ENCODE peak calls at places on chromosomes 4 and X, in four cellular contexts. Z is breast epithelium, M is stomach, V is spleen. B is an unnamed sample.

GRCh38 chr4:11376571-11376970 is 52.1 kb downstream of the HS3ST1 start:
- DNase-seq in Z (no peak), M (no peak), V (no peak), B (no peak)

GRCh38 chr4:78519962-78520361 is 31.6 kb upstream of the ANXA3 start:
- DNase-seq in Z (no peak), M (no peak), V (no peak), B (no peak)

GRCh38 chr4:17475481-17475880 is 36.4 kb downstream of the QDPR start:
- DNase-seq in Z (no peak), M (no peak), V (no peak), B (no peak)

GRCh38 chrX:55907968-55908607 is 190.5 kb downstream of the RRAGB start:
- DNase-seq in Z (peak), M (peak), V (peak), B (peak)

GRCh38 chr4:15738877-15739276 is 36.0 kb downstream of the BST1 start:
- DNase-seq in Z (no peak), M (no peak), V (no peak), B (no peak)

GRCh38 chr4:7425171-7425570 is 9.6 kb downstream of the PSAPL1 start:
- DNase-seq in Z (no peak), M (peak), V (peak), B (no peak)

GRCh38 chr4:81030617-81031388 is at the start of gene BMP3:
- DNase-seq in Z (no peak), M (no peak), V (peak), B (no peak)

GRCh38 chrX:39527045-39527444 is 570.7 kb downstream of the BCOR start:
- DNase-seq in Z (no peak), M (no peak), V (no peak), B (no peak)

GRCh38 chr4:152095701-152096070 is 334.9 kb upstream of the GATB start:
- DNase-seq in Z (no peak), M (no peak), V (no peak), B (no peak)

GRCh38 chr4:101304916-101305315 is 42.4 kb downstream of the PPP3CA start:
- DNase-seq in Z (no peak), M (no peak), V (no peak), B (no peak)

GRCh38 chr4:119731146-119731742 is 102.6 kb upstream of the PDE5A start:
- DNase-seq in Z (no peak), M (no peak), V (no peak), B (no peak)

GRCh38 chrX:15343075-15343476 is 7.8 kb upstream of the PIGA start:
- DNase-seq in Z (no peak), M (no peak), V (no peak), B (no peak)

GRCh38 chrX:37818031-37818430 is 29.3 kb downstream of the DYNLT3 start:
- DNase-seq in Z (no peak), M (no peak), V (no peak), B (no peak)

GRCh38 chrX:152988536-152989291 is 5.2 kb downstream of the PNMA5 start:
- DNase-seq in Z (no peak), M (no peak), V (no peak), B (no peak)

GRCh38 chr4:102551946-102552575 is 50.9 kb downstream of the NFKB1 start:
- DNase-seq in Z (no peak), M (no peak), V (no peak), B (no peak)

GRCh38 chr4:168720396-168720795 is 223.5 kb downstream of the PALLD start:
- DNase-seq in Z (no peak), M (no peak), V (no peak), B (no peak)

GRCh38 chr4:47763279-47763678 is 74.6 kb downstream of the CORIN start:
- DNase-seq in Z (no peak), M (no peak), V (no peak), B (no peak)

GRCh38 chr4:123788577-123788976 is 392.0 kb downstream of the SPRY1 start:
- DNase-seq in Z (no peak), M (no peak), V (no peak), B (no peak)

GRCh38 chr4:94895081-94895480 is 137.3 kb downstream of the BMPR1B start:
- DNase-seq in Z (no peak), M (no peak), V (no peak), B (no peak)

GRCh38 chr4:99934891-99935290 is 11.5 kb downstream of the DNAJB14 start:
- DNase-seq in Z (no peak), M (no peak), V (no peak), B (no peak)

GRCh38 chr4:1471443-1472147 is 65.4 kb upstream of the NKX1-1 start:
- DNase-seq in Z (peak), M (no peak), V (no peak), B (no peak)

GRCh38 chr4:69025999-69026387 is 70.3 kb upstream of the UGT2B7 start:
- DNase-seq in Z (no peak), M (no peak), V (no peak), B (no peak)

GRCh38 chrX:72061091-72061490 is 70.6 kb downstream of the RTL5 start:
- DNase-seq in Z (no peak), M (no peak), V (no peak), B (no peak)

GRCh38 chrX:41664307-41665299 is 24.2 kb upstream of the GPR34 start:
- DNase-seq in Z (no peak), M (no peak), V (no peak), B (no peak)

GRCh38 chrX:30215357-30215843 is at the start of gene MAGEB2:
- DNase-seq in Z (no peak), M (no peak), V (no peak), B (no peak)

GRCh38 chrX:97860206-97860605 is 976.5 kb downstream of the RPA4 start:
- DNase-seq in Z (no peak), M (no peak), V (no peak), B (no peak)

GRCh38 chrX:148380614-148381561 is 119.5 kb upstream of the AFF2 start:
- DNase-seq in Z (no peak), M (no peak), V (no peak), B (no peak)

GRCh38 chr4:78693777-78694456 is 82.2 kb upstream of the BMP2K start:
- DNase-seq in Z (no peak), M (no peak), V (no peak), B (no peak)

GRCh38 chr4:117588771-117589170 is 445.5 kb upstream of the NDST3 start:
- DNase-seq in Z (no peak), M (no peak), V (no peak), B (no peak)

GRCh38 chrX:38326086-38326485 is 1.2 kb downstream of the RPGR start:
- DNase-seq in Z (no peak), M (no peak), V (no peak), B (no peak)

GRCh38 chr4:8294036-8294435 is 24.5 kb downstream of the HTRA3 start:
- DNase-seq in Z (no peak), M (no peak), V (peak), B (no peak)

GRCh38 chr4:185145572-185145971 is 2.5 kb downstream of the SLC25A4 start:
- DNase-seq in Z (no peak), M (no peak), V (no peak), B (no peak)

GRCh38 chr4:147480891-147481576 is at the start of gene EDNRA:
- DNase-seq in Z (no peak), M (no peak), V (no peak), B (no peak)

GRCh38 chrX:8627796-8628195 is 104.1 kb downstream of the ANOS1 start:
- DNase-seq in Z (no peak), M (no peak), V (no peak), B (no peak)

GRCh38 chr4:15368906-15369305 is 58.9 kb upstream of the C1QTNF7 start:
- DNase-seq in Z (no peak), M (no peak), V (no peak), B (no peak)

GRCh38 chr4:52568351-52568750 is 90.8 kb downstream of the USP46 start:
- DNase-seq in Z (no peak), M (no peak), V (no peak), B (no peak)

GRCh38 chr4:6095023-6095817 is 77.0 kb upstream of the C4orf50 start:
- DNase-seq in Z (no peak), M (no peak), V (no peak), B (no peak)

GRCh38 chr4:10066704-10067651 is 45.7 kb upstream of the SLC2A9 start:
- DNase-seq in Z (no peak), M (no peak), V (no peak), B (no peak)
- TF ChIP-seq POLR2A in Z (no peak), M (no peak), V (no peak), B (no peak)

DNA sequence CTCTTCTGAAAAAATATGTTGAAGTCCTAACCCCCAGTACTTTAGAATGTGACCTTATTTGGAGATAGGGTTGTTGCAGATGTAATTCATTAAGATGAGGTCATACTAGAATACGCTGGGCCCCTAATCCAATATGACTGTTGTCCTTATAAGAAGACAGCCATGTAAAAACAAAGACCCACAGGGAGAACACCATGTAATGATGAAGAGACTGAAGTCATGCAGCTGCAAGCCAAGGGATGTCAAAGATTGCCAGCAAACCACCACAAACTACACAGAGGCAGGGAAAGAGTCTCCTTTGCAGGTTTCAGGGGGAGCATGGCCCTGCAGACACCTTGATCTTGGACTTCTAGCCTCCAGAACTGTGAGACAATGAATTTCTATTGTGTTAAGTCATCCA is 37.4 kb downstream of the CXorf58 start:
- DNase-seq in Z (no peak), M (no peak), V (no peak), B (no peak)
- TF ChIP-seq POLR2AphosphoS5 in Z (no peak), M (no peak), V (no peak), B (no peak)

GRCh38 chrX:54182194-54182863 is 725 bp downstream of the FAM120C start:
- DNase-seq in Z (peak), M (peak), V (peak), B (peak)
- TF ChIP-seq POLR2A in Z (no peak), M (no peak), V (no peak), B (peak)

GRCh38 chrX:14080031-14080430 is 50.3 kb upstream of the GEMIN8 start:
- DNase-seq in Z (no peak), M (no peak), V (no peak), B (no peak)
- TF ChIP-seq POLR2AphosphoS5 in Z (no peak), M (no peak), V (no peak), B (no peak)

DNA sequence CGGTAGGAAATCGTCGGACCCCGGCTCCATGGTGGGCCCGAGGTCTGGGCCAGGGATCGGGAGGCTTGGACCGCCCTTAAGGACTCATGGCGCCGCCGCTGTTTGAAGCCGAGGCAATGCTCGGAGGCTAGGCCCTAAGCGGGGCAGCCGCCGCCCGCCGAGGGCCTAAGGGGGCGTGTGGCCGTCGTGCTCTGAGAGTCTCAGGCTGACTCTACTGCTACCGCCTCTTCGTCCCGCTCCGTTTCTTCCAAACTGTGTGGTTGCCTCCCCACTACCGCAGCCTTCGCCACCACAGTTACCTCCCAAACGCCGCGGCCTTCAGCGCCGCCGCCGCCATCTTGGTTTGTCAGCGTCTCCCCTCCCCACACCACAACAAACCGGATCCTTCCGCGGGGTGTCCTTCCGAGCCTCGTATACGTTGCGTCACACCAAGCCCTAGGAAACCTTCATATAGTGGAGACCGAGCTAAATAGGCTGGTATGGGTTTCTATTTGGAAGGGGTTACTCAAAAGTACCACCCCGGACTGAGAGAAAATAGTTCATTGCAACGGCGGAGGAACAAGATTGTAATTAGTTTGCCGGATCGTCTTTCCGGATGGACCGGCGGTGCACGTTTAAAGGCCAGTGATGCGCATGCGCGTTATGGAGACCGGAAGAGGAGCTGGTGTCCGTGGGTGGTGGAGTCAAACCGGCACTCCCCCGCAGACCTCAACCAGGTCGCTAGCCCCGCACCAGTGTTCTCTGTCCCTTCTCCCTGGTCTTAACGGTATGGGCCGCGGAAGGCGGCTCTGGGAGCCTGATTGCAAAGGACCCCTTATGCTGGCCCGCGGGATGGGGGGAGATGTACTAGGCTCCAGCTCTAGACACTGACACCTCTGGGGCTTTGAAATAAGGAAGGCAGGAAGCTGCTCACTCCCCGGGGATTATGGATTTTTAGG is at the start of gene KDM5C:
- DNase-seq in Z (peak), M (peak), V (peak), B (peak)
- TF ChIP-seq POLR2A in Z (peak), M (no peak), V (peak), B (peak)

GRCh38 chr4:139555705-139556070 is 331 bp downstream of the SETD7 start:
- DNase-seq in Z (peak), M (peak), V (no peak), B (no peak)

GRCh38 chr4:139556071-139556734 is at the start of gene SETD7:
- DNase-seq in Z (peak), M (peak), V (peak), B (peak)

GRCh38 chr4:139553751-139554670 is 2.0 kb downstream of the SETD7 start:
- DNase-seq in Z (no peak), M (no peak), V (no peak), B (no peak)

GRCh38 chr4:139555073-139555704 is 830 bp downstream of the SETD7 start:
- DNase-seq in Z (peak), M (peak), V (peak), B (peak)

DNA sequence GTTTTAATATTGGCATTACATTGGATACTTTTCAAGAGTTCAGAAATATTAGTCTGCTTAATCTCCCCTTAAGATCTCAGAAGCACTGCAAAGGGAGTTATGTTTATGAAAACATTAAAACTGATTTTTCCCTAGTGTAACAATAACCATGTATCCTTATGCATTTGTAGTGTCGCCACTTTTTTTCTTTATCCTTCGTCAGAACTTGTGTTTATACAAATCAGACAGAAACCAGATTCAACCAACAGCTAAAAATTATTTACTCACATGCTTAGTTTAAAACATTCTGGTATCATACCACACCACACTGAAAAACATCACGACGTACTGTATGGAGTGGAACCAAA is 1.3 kb downstream of the SETD7 start:
- DNase-seq in Z (no peak), M (no peak), V (no peak), B (no peak)
- TF ChIP-seq POLR2AphosphoS5 in Z (no peak), M (no peak), V (no peak), B (no peak)

GRCh38 chrX:66162331-66162822 is 1.7 kb upstream of the HEPH start:
- DNase-seq in Z (no peak), M (no peak), V (no peak), B (no peak)
- TF ChIP-seq POLR2A in Z (no peak), M (no peak), V (no peak), B (no peak)

DNA sequence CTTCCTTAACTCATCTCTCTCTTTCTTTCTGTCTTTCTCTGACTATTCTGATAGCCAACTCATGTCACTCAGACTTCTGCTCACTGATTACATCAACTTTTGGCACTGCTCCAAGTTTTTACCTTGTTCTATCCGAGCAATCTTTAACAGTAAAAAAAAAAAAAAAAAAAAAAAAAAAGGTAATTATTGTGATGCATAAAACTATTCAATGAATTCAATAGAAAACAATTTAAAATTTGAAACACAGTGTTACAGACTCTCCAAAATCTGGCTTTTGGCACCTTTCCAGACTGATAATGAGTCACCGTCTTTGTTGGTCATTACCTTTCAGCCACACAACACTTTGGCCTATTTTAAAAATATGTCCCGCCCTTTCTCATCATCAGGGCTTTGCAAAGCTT is 229.5 kb downstream of the GALNTL6 start:
- DNase-seq in Z (no peak), M (no peak), V (no peak), B (no peak)
- TF ChIP-seq POLR2AphosphoS5 in Z (no peak), M (no peak), V (no peak), B (no peak)

GRCh38 chrX:54043696-54044125 is 562 bp downstream of the PHF8 start:
- DNase-seq in Z (peak), M (peak), V (peak), B (peak)

GRCh38 chrX:54043084-54043483 is 1.2 kb downstream of the PHF8 start:
- DNase-seq in Z (no peak), M (no peak), V (no peak), B (no peak)

GRCh38 chrX:54045563-54046228 is 1.4 kb upstream of the PHF8 start:
- DNase-seq in Z (no peak), M (no peak), V (no peak), B (no peak)

GRCh38 chrX:54044126-54044876 is at the start of gene PHF8:
- DNase-seq in Z (peak), M (peak), V (peak), B (peak)

DNA sequence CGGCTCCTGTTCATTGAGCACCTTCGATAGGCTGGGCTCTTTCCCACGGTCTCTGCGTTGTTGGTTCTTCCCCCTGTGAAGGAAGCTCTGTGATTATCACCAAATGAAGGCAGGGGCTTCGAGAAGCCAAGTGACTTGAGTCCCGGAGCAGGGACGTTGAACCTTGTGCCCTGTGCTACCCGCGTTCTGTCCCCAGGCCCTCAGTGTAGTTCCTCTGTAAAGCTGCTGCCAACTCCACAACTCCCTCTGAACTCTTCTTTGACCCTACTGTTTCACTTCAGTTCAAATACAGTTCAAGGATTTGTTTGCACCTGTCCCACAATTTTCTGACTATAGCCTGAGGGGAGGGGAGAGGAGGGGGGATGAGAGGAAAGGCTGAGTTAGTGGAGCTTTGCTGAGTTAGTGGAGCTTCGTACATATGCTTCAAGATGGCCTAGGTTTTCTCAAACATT is 630 bp upstream of the PHF8 start:
- DNase-seq in Z (no peak), M (no peak), V (no peak), B (no peak)
- TF ChIP-seq POLR2A in Z (no peak), M (no peak), V (no peak), B (no peak)

GRCh38 chr4:180688480-180688879 is 1554.7 kb upstream of the TENM3 start:
- DNase-seq in Z (no peak), M (no peak), V (no peak), B (no peak)
- TF ChIP-seq POLR2AphosphoS5 in Z (no peak), M (no peak), V (no peak), B (no peak)

B was measured in GM12892.